ENCODE peak calls at places on chromosomes 4 and X, in seven cellular contexts. B is naive thymus-derived CD8-positive, alpha-beta T cell; M is effector memory CD4-positive, alpha-beta T cell; N is fibroblast of lung; X is MV-4-11; L is A172; Y is fibroblast of pulmonary artery. J is an unnamed sample.

GRCh38 chr4:181594188-181594587 is 649.0 kb upstream of the TENM3 start:
- DNase-seq in B (no peak), M (no peak), N (no peak), X (no peak), L (no peak), Y (no peak), J (no peak)

GRCh38 chr4:47642985-47643745 is 158.1 kb downstream of the ATP10D start:
- DNase-seq in B (no peak), M (no peak), N (peak; percentile 43), X (peak; percentile 70), L (peak; percentile 5), Y (peak; percentile 42), J (peak; percentile 92)

GRCh38 chr4:24451870-24452269 is 132.5 kb downstream of the DHX15 start:
- DNase-seq in B (no peak), M (no peak), N (no peak), X (no peak), L (no peak), Y (no peak), J (no peak)

GRCh38 chr4:72744103-72744725 is 175.2 kb upstream of the ADAMTS3 start:
- DNase-seq in B (no peak), M (no peak), N (no peak), X (no peak), L (no peak), Y (peak; percentile 37), J (peak; percentile 38)

GRCh38 chr4:182604161-182604591 is 313.0 kb downstream of the DCTD start:
- DNase-seq in B (no peak), M (no peak), N (peak; percentile 57), X (no peak), L (no peak), Y (peak; percentile 61), J (peak; percentile 88)

GRCh38 chr4:1656986-1657385 is 27.1 kb downstream of the FAM53A start:
- DNase-seq in B (no peak), M (no peak), N (no peak), X (no peak), L (no peak), Y (no peak), J (no peak)

GRCh38 chrX:19739683-19740082 is 147.7 kb downstream of the SH3KBP1 start:
- DNase-seq in B (peak; percentile 6), M (peak; percentile 33), N (peak; percentile 70), X (peak; percentile 32), L (peak; percentile 90), Y (peak; percentile 74), J (peak; percentile 45)

GRCh38 chrX:153725039-153725831 is 579 bp downstream of the ABCD1 start:
- DNase-seq in B (peak; percentile 6), M (no peak), N (no peak), X (no peak), L (no peak), Y (no peak), J (no peak)

GRCh38 chr4:51942833-51943215 is 77.3 kb downstream of the LRRC66 start:
- DNase-seq in B (no peak), M (no peak), N (no peak), X (no peak), L (no peak), Y (no peak), J (no peak)

GRCh38 chr4:55078987-55079386 is 46.4 kb downstream of the KDR start:
- DNase-seq in B (no peak), M (no peak), N (peak; percentile 15), X (no peak), L (peak; percentile 48), Y (peak; percentile 94), J (peak; percentile 85)

GRCh38 chrX:74325130-74326059 is 21.4 kb downstream of the ZCCHC13 start:
- DNase-seq in B (no peak), M (no peak), N (no peak), X (no peak), L (no peak), Y (no peak), J (no peak)

GRCh38 chrX:11766487-11766886 is 8.4 kb downstream of the MSL3 start:
- DNase-seq in B (no peak), M (no peak), N (no peak), X (no peak), L (no peak), Y (no peak), J (no peak)

GRCh38 chrX:153476628-153477027 is 6.3 kb upstream of the HAUS7 start:
- DNase-seq in B (no peak), M (no peak), N (peak; percentile 9), X (no peak), L (no peak), Y (peak; percentile 56), J (peak; percentile 53)

GRCh38 chrX:101377542-101377941 is 8.4 kb downstream of the BTK start:
- DNase-seq in B (no peak), M (no peak), N (no peak), X (peak; percentile 62), L (no peak), Y (no peak), J (no peak)

GRCh38 chr4:124566030-124566429 is 146.5 kb downstream of the ANKRD50 start:
- DNase-seq in B (no peak), M (no peak), N (no peak), X (no peak), L (no peak), Y (no peak), J (no peak)

GRCh38 chr4:1504786-1505500 is 98.7 kb upstream of the NKX1-1 start:
- DNase-seq in B (no peak), M (no peak), N (no peak), X (no peak), L (peak; percentile 6), Y (no peak), J (no peak)

GRCh38 chr4:31148990-31149389 is 428.8 kb downstream of the PCDH7 start:
- DNase-seq in B (no peak), M (no peak), N (no peak), X (no peak), L (no peak), Y (no peak), J (no peak)

GRCh38 chr4:98482847-98483806 is 175.3 kb downstream of the TSPAN5 start:
- DNase-seq in B (no peak), M (no peak), N (no peak), X (no peak), L (peak; percentile 32), Y (peak; percentile 23), J (peak; percentile 88)

GRCh38 chr4:140856692-140857091 is 100.5 kb upstream of the TBC1D9 start:
- DNase-seq in B (no peak), M (no peak), N (peak; percentile 55), X (no peak), L (peak; percentile 81), Y (peak; percentile 67), J (peak; percentile 86)

GRCh38 chrX:150219374-150220185 is 143.5 kb upstream of the MAMLD1 start:
- DNase-seq in B (no peak), M (no peak), N (peak; percentile 45), X (no peak), L (peak; percentile 84), Y (no peak), J (peak; percentile 38)

J was measured in astrocyte.